ENCODE peak calls at places on chromosomes 13 and 19, in seven cellular contexts. D is endothelial cell; W is posterior cingulate gyrus; R is brain pericyte; F is activated naive CD8-positive, alpha-beta T cell treated with anti-CD3 and anti-CD28 coated beads, Interleukin-2, amount 50 U/mL, for 24 hours; Q is WTC11; A is esophagus muscularis mucosa. K is an unnamed sample.

GRCh38 chr13:101026328-101026727 is 351.7 kb upstream of the TMTC4 start:
- DNase-seq in D (no peak), W (no peak), R (no peak), F (no peak), Q (no peak), A (no peak), K (no peak)

GRCh38 chr19:29478578-29479565 is 46.9 kb upstream of the VSTM2B start:
- DNase-seq in D (peak), W (peak), R (no peak), F (peak), Q (peak), A (peak), K (peak)

GRCh38 chr13:93411281-93411680 is 184.7 kb downstream of the GPC6 start:
- DNase-seq in D (no peak), W (no peak), R (no peak), F (no peak), Q (no peak), A (no peak), K (no peak)

GRCh38 chr13:42991892-42992584 is at the start of gene EPSTI1:
- DNase-seq in D (peak), W (peak), R (peak), F (peak), Q (peak), A (peak), K (no peak)

GRCh38 chr13:43805071-43805468 is 18.3 kb upstream of the ENOX1 start:
- DNase-seq in D (no peak), W (no peak), R (peak), F (peak), Q (no peak), A (no peak), K (no peak)

GRCh38 chr13:37531054-37531453 is 67.5 kb downstream of the POSTN start:
- DNase-seq in D (no peak), W (no peak), R (no peak), F (no peak), Q (no peak), A (no peak), K (no peak)

GRCh38 chr19:7859766-7860165 is 14.4 kb downstream of the PRR36 start:
- DNase-seq in D (no peak), W (no peak), R (no peak), F (no peak), Q (no peak), A (no peak), K (no peak)

GRCh38 chr19:49560358-49560900 is 19.9 kb downstream of the NOSIP start:
- DNase-seq in D (no peak), W (no peak), R (no peak), F (peak), Q (no peak), A (no peak), K (no peak)

GRCh38 chr19:6590458-6591319 is at the start of gene CD70:
- DNase-seq in D (peak), W (no peak), R (no peak), F (peak), Q (peak), A (no peak), K (no peak)

GRCh38 chr13:45325806-45326205 is 15.2 kb downstream of the TPT1 start:
- DNase-seq in D (no peak), W (peak), R (peak), F (no peak), Q (no peak), A (no peak), K (no peak)

GRCh38 chr19:56383826-56384605 is 9.3 kb downstream of the ZNF582 start:
- DNase-seq in D (no peak), W (no peak), R (no peak), F (no peak), Q (no peak), A (no peak), K (no peak)

GRCh38 chr19:1651061-1651547 is 1.3 kb downstream of the TCF3 start:
- DNase-seq in D (peak), W (no peak), R (no peak), F (peak), Q (peak), A (no peak), K (no peak)

GRCh38 chr19:35995655-35995993 is 636 bp downstream of the SDHAF1 start:
- DNase-seq in D (peak), W (no peak), R (no peak), F (peak), Q (peak), A (no peak), K (no peak)

GRCh38 chr19:7083076-7083956 is 13.8 kb downstream of the ZNF557 start:
- DNase-seq in D (no peak), W (no peak), R (no peak), F (no peak), Q (no peak), A (no peak), K (no peak)

GRCh38 chr13:25151626-25152025 is 20.5 kb downstream of the AMER2 start:
- DNase-seq in D (no peak), W (no peak), R (no peak), F (no peak), Q (no peak), A (no peak), K (no peak)

GRCh38 chr13:98797456-98797855 is 45.0 kb upstream of the SLC15A1 start:
- DNase-seq in D (no peak), W (no peak), R (no peak), F (no peak), Q (no peak), A (peak), K (peak)

GRCh38 chr13:73339086-73339485 is 280.3 kb downstream of the KLF5 start:
- DNase-seq in D (no peak), W (no peak), R (no peak), F (no peak), Q (no peak), A (no peak), K (no peak)

GRCh38 chr13:51158923-51159322 is 47.8 kb upstream of the C13orf42 start:
- DNase-seq in D (no peak), W (no peak), R (no peak), F (no peak), Q (no peak), A (peak), K (no peak)

GRCh38 chr19:43880483-43880882 is 53.4 kb downstream of the ZNF283 start:
- DNase-seq in D (no peak), W (no peak), R (no peak), F (no peak), Q (no peak), A (no peak), K (no peak)

GRCh38 chr13:109351236-109351635 is 435.1 kb downstream of the IRS2 start:
- DNase-seq in D (no peak), W (no peak), R (no peak), F (no peak), Q (no peak), A (no peak), K (no peak)

GRCh38 chr19:5308471-5309437 is 31.9 kb downstream of the PTPRS start:
- DNase-seq in D (no peak), W (peak), R (peak), F (no peak), Q (no peak), A (no peak), K (no peak)

GRCh38 chr19:38634757-38635482 is 12.5 kb upstream of the ACTN4 start:
- DNase-seq in D (peak), W (peak), R (no peak), F (peak), Q (peak), A (no peak), K (peak)

GRCh38 chr19:56217039-56217949 is 15.2 kb downstream of the ZSCAN5C start:
- DNase-seq in D (peak), W (no peak), R (no peak), F (no peak), Q (peak), A (no peak), K (no peak)

K was measured in NCI-H187.